ENCODE peak calls at places on chromosome 6, in nine cellular contexts. E, Y, C, P, D, J, U, R and Z are unnamed samples.

GRCh38 chr6:13641315-13641714 is 26.2 kb downstream of the NOL7 start:
- DNase-seq in P (no peak), D (peak; percentile 28), R (no peak), E (no peak), Y (no peak), U (no peak), J (no peak), C (no peak), Z (no peak)

GRCh38 chr6:81722503-81723223 is 29.8 kb downstream of the TENT5A start:
- DNase-seq in R (no peak), J (no peak), E (no peak), D (peak; percentile 23), U (no peak), P (no peak), Y (no peak), C (no peak), Z (no peak)

GRCh38 chr6:129009856-129010255 is 126.9 kb downstream of the LAMA2 start:
- DNase-seq in C (no peak), U (no peak), E (no peak), P (no peak), D (no peak), J (no peak), Y (no peak), R (no peak), Z (no peak)

GRCh38 chr6:145091827-145092164 is 643.5 kb downstream of the EPM2A start:
- DNase-seq in P (no peak), D (no peak), R (no peak), J (no peak), U (no peak), E (no peak), Y (no peak), C (no peak), Z (no peak)

GRCh38 chr6:87706187-87706966 is 4.3 kb upstream of the AKIRIN2 start:
- DNase-seq in P (no peak), R (no peak), E (no peak), C (no peak), U (peak; percentile 80), Y (no peak), J (peak; percentile 78), D (peak; percentile 68), Z (no peak)

GRCh38 chr6:150238294-150238693 is 95.5 kb downstream of the PPP1R14C start:
- DNase-seq in E (no peak), J (no peak), Y (no peak), P (peak; percentile 82), D (no peak), R (peak; percentile 44), U (no peak), C (peak; percentile 47), Z (peak; percentile 27)

GRCh38 chr6:99822741-99823512 is 171.1 kb downstream of the MCHR2 start:
- DNase-seq in U (peak; percentile 15), R (peak; percentile 15), D (peak; percentile 74), E (peak; percentile 16), C (no peak), J (peak; percentile 57), Y (peak; percentile 9), P (no peak), Z (peak; percentile 52)

GRCh38 chr6:125918681-125919566 is 37.6 kb upstream of the HINT3 start:
- DNase-seq in R (peak; percentile 47), J (peak; percentile 81), C (no peak), Y (no peak), U (no peak), P (no peak), E (peak; percentile 85), D (peak; percentile 96), Z (peak; percentile 66)

GRCh38 chr6:132537977-132538376 is at the start of gene TAAR9:
- DNase-seq in Y (no peak), P (no peak), D (no peak), E (no peak), C (no peak), J (no peak), R (no peak), U (no peak), Z (no peak)

GRCh38 chr6:98539669-98540207 is 294.6 kb upstream of the POU3F2 start:
- DNase-seq in R (no peak), Y (peak; percentile 26), J (no peak), D (no peak), E (no peak), P (no peak), C (no peak), U (no peak), Z (no peak)

GRCh38 chr6:15621203-15622044 is 41.4 kb downstream of the DTNBP1 start:
- DNase-seq in Y (no peak), P (no peak), R (no peak), C (peak; percentile 63), D (peak; percentile 51), U (no peak), J (no peak), E (peak; percentile 11), Z (no peak)

GRCh38 chr6:33427585-33428218 is 7.8 kb downstream of the SYNGAP1 start:
- DNase-seq in Y (peak; percentile 31), D (no peak), J (no peak), R (peak; percentile 63), E (no peak), U (no peak), P (peak; percentile 83), C (peak; percentile 63), Z (peak; percentile 75)

GRCh38 chr6:16818992-16819626 is 57.8 kb upstream of the ATXN1 start:
- DNase-seq in R (no peak), C (no peak), D (no peak), U (no peak), P (no peak), E (no peak), Y (no peak), J (no peak), Z (no peak)

GRCh38 chr6:45746046-45746445 is 269.6 kb downstream of the CLIC5 start:
- DNase-seq in C (no peak), U (no peak), P (no peak), E (peak; percentile 24), R (no peak), D (peak; percentile 88), J (peak; percentile 97), Y (no peak), Z (no peak)

GRCh38 chr6:91276315-91276714 is 689.4 kb upstream of the MAP3K7 start:
- DNase-seq in R (no peak), E (no peak), Y (peak; percentile 2), D (peak; percentile 63), P (no peak), C (no peak), U (no peak), J (peak; percentile 50), Z (no peak)
- TF ChIP-seq CTCF in R (no peak), E (peak; percentile 56), Y (peak; percentile 55), D (peak; percentile 56), P (no peak), C (peak; percentile 38), U (peak; percentile 25), J (peak; percentile 45), Z (no peak)

GRCh38 chr6:29355603-29356002 is 13.1 kb downstream of the OR5V1 start:
- DNase-seq in E (no peak), D (no peak), R (no peak), C (no peak), J (no peak), Y (no peak), U (no peak), P (no peak), Z (no peak)
- TF ChIP-seq CTCF in E (no peak), D (no peak), R (no peak), C (no peak), J (no peak), Y (peak; percentile 12), U (no peak), P (no peak), Z (no peak)

GRCh38 chr6:154370545-154370944 is 13.9 kb upstream of the IPCEF1 start:
- DNase-seq in J (peak; percentile 53), D (peak; percentile 60), Y (peak; percentile 5), P (no peak), E (peak; percentile 47), U (peak; percentile 3), R (no peak), C (no peak), Z (peak; percentile 9)

GRCh38 chr6:154371337-154371736 is 14.7 kb upstream of the IPCEF1 start:
- DNase-seq in R (no peak), D (no peak), Y (no peak), P (no peak), U (no peak), C (no peak), E (no peak), J (no peak), Z (no peak)

GRCh38 chr6:154367333-154367732 is 10.7 kb upstream of the IPCEF1 start:
- DNase-seq in P (no peak), E (no peak), R (no peak), Y (no peak), J (no peak), C (no peak), D (no peak), U (no peak), Z (no peak)

GRCh38 chr6:154373971-154374370 is 17.4 kb upstream of the IPCEF1 start:
- DNase-seq in P (no peak), E (no peak), J (no peak), R (no peak), U (no peak), D (no peak), Y (no peak), C (no peak), Z (no peak)

GRCh38 chr6:154367839-154368695 is 11.5 kb upstream of the IPCEF1 start:
- DNase-seq in Y (no peak), J (no peak), U (no peak), P (no peak), C (no peak), E (no peak), R (no peak), D (peak; percentile 22), Z (no peak)
- TF ChIP-seq CTCF in Y (no peak), J (no peak), U (no peak), P (no peak), C (no peak), E (no peak), R (no peak), D (no peak), Z (no peak)

GRCh38 chr6:79612918-79613317 is 18.2 kb upstream of the SH3BGRL2 start:
- DNase-seq in J (no peak), P (no peak), D (no peak), R (no peak), E (no peak), Y (no peak), C (no peak), U (no peak), Z (no peak)

GRCh38 chr6:79613912-79614311 is 17.2 kb upstream of the SH3BGRL2 start:
- DNase-seq in E (no peak), U (no peak), R (no peak), Y (no peak), P (no peak), C (no peak), D (no peak), J (no peak), Z (no peak)

GRCh38 chr6:79610301-79611009 is 20.7 kb upstream of the SH3BGRL2 start:
- DNase-seq in U (no peak), P (no peak), C (no peak), Y (no peak), J (peak; percentile 47), R (no peak), E (no peak), D (no peak), Z (peak; percentile 51)

GRCh38 chr6:79614326-79615285 is 16.5 kb upstream of the SH3BGRL2 start:
- DNase-seq in U (no peak), R (no peak), E (no peak), D (no peak), P (no peak), Y (no peak), J (no peak), C (no peak), Z (no peak)

DNA sequence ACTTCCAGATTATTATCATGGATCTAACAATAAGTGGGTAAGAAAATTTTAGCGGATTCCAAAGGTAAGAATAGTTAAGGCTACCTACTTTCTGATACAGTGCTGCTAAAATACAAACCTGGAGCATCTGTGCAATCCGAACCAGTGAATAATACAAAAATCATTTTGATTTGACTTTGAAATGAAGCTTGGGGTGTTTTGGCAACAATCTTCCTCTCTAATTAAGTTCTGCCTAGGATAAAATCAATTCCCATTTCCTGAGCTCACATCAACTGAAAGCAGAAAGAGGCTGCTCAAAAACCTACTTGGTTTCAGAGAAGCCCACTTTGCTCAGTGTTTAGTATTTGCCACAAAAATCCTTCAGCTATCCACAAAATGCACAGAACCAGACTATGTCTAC is 18.7 kb upstream of the SH3BGRL2 start:
- DNase-seq in D (no peak), P (no peak), Y (no peak), R (no peak), U (no peak), C (no peak), J (no peak), E (no peak), Z (no peak)
- TF ChIP-seq CTCF in D (no peak), P (no peak), Y (no peak), R (no peak), U (no peak), C (no peak), J (no peak), E (no peak), Z (no peak)